ENCODE peak calls at places on chromosome 1, in six cellular contexts. One of them, this sample, is unnamed.

GRCh38 chr1:37919277-37919676 is 27.6 kb downstream of the INPP5B start:
- DNase-seq in effector memory CD4-positive, alpha-beta T cell: no peak
- DNase-seq in CD4-positive, CD25-positive, alpha-beta regulatory T cell: no peak
- DNase-seq in AG04450: no peak
- DNase-seq in SK-N-DZ: no peak
- DNase-seq in LNCaP clone FGC: no peak
- DNase-seq in this sample: no peak

GRCh38 chr1:62676606-62677356 is 11.4 kb downstream of the DOCK7 start:
- DNase-seq in effector memory CD4-positive, alpha-beta T cell: no peak
- DNase-seq in CD4-positive, CD25-positive, alpha-beta regulatory T cell: no peak
- DNase-seq in AG04450: no peak
- DNase-seq in SK-N-DZ: no peak
- DNase-seq in LNCaP clone FGC: no peak
- DNase-seq in this sample: no peak

GRCh38 chr1:96845464-96845863 is 123.9 kb downstream of the PTBP2 start:
- DNase-seq in effector memory CD4-positive, alpha-beta T cell: no peak
- DNase-seq in CD4-positive, CD25-positive, alpha-beta regulatory T cell: peak; percentile 4
- DNase-seq in AG04450: no peak
- DNase-seq in SK-N-DZ: no peak
- DNase-seq in LNCaP clone FGC: no peak
- DNase-seq in this sample: no peak

GRCh38 chr1:232317336-232317735 is 312.6 kb downstream of the SIPA1L2 start:
- DNase-seq in effector memory CD4-positive, alpha-beta T cell: no peak
- DNase-seq in CD4-positive, CD25-positive, alpha-beta regulatory T cell: no peak
- DNase-seq in AG04450: no peak
- DNase-seq in SK-N-DZ: no peak
- DNase-seq in LNCaP clone FGC: no peak
- DNase-seq in this sample: no peak

GRCh38 chr1:209647212-209647611 is 5.0 kb downstream of the LAMB3 start:
- DNase-seq in effector memory CD4-positive, alpha-beta T cell: no peak
- DNase-seq in CD4-positive, CD25-positive, alpha-beta regulatory T cell: no peak
- DNase-seq in AG04450: no peak
- DNase-seq in SK-N-DZ: no peak
- DNase-seq in LNCaP clone FGC: no peak
- DNase-seq in this sample: no peak

GRCh38 chr1:65703853-65704252 is 88.8 kb upstream of the PDE4B start:
- DNase-seq in effector memory CD4-positive, alpha-beta T cell: no peak
- DNase-seq in CD4-positive, CD25-positive, alpha-beta regulatory T cell: no peak
- DNase-seq in AG04450: no peak
- DNase-seq in SK-N-DZ: no peak
- DNase-seq in LNCaP clone FGC: no peak
- DNase-seq in this sample: no peak

GRCh38 chr1:148162363-148162762 is 10.3 kb upstream of the NBPF11 start:
- DNase-seq in effector memory CD4-positive, alpha-beta T cell: no peak
- DNase-seq in CD4-positive, CD25-positive, alpha-beta regulatory T cell: no peak
- DNase-seq in AG04450: no peak
- DNase-seq in SK-N-DZ: no peak
- DNase-seq in LNCaP clone FGC: no peak
- DNase-seq in this sample: no peak

GRCh38 chr1:215835951-215836350 is 268.8 kb downstream of the KCTD3 start:
- DNase-seq in effector memory CD4-positive, alpha-beta T cell: no peak
- DNase-seq in CD4-positive, CD25-positive, alpha-beta regulatory T cell: no peak
- DNase-seq in AG04450: peak; percentile 20
- DNase-seq in SK-N-DZ: no peak
- DNase-seq in LNCaP clone FGC: no peak
- DNase-seq in this sample: no peak

GRCh38 chr1:43058545-43059360 is 100.1 kb upstream of the SLC2A1 start:
- DNase-seq in effector memory CD4-positive, alpha-beta T cell: no peak
- DNase-seq in CD4-positive, CD25-positive, alpha-beta regulatory T cell: no peak
- DNase-seq in AG04450: no peak
- DNase-seq in SK-N-DZ: no peak
- DNase-seq in LNCaP clone FGC: no peak
- DNase-seq in this sample: no peak

GRCh38 chr1:210446479-210446878 is 117.8 kb downstream of the HHAT start:
- DNase-seq in effector memory CD4-positive, alpha-beta T cell: peak; percentile 40
- DNase-seq in CD4-positive, CD25-positive, alpha-beta regulatory T cell: peak; percentile 41
- DNase-seq in AG04450: no peak
- DNase-seq in SK-N-DZ: no peak
- DNase-seq in LNCaP clone FGC: no peak
- DNase-seq in this sample: peak; percentile 40

GRCh38 chr1:64030411-64030810 is 173.0 kb upstream of the UBE2U start:
- DNase-seq in effector memory CD4-positive, alpha-beta T cell: no peak
- DNase-seq in CD4-positive, CD25-positive, alpha-beta regulatory T cell: no peak
- DNase-seq in AG04450: no peak
- DNase-seq in SK-N-DZ: no peak
- DNase-seq in LNCaP clone FGC: no peak
- DNase-seq in this sample: no peak

GRCh38 chr1:32508751-32509140 is 30.5 kb upstream of the ZBTB8A start:
- DNase-seq in effector memory CD4-positive, alpha-beta T cell: no peak
- DNase-seq in CD4-positive, CD25-positive, alpha-beta regulatory T cell: no peak
- DNase-seq in AG04450: no peak
- DNase-seq in SK-N-DZ: no peak
- DNase-seq in LNCaP clone FGC: no peak
- DNase-seq in this sample: no peak

GRCh38 chr1:44249543-44249942 is 36.3 kb downstream of the DMAP1 start:
- DNase-seq in effector memory CD4-positive, alpha-beta T cell: no peak
- DNase-seq in CD4-positive, CD25-positive, alpha-beta regulatory T cell: no peak
- DNase-seq in AG04450: no peak
- DNase-seq in SK-N-DZ: no peak
- DNase-seq in LNCaP clone FGC: no peak
- DNase-seq in this sample: no peak

GRCh38 chr1:173429517-173430477 is 47.3 kb upstream of the PRDX6 start:
- DNase-seq in effector memory CD4-positive, alpha-beta T cell: peak; percentile 36
- DNase-seq in CD4-positive, CD25-positive, alpha-beta regulatory T cell: peak; percentile 58
- DNase-seq in AG04450: peak; percentile 91
- DNase-seq in SK-N-DZ: peak; percentile 44
- DNase-seq in LNCaP clone FGC: no peak
- DNase-seq in this sample: peak; percentile 38